ENCODE peak calls at places on chromosomes 6 and 20, in five cellular contexts. H, S, X, W and L are unnamed samples.

GRCh38 chr20:49948809-49949507 is 12.8 kb downstream of the RNF114 start:
- DNase-seq in H (peak), S (no peak), X (peak), W (peak), L (peak)

GRCh38 chr6:155762649-155763048 is 307.0 kb upstream of the NOX3 start:
- DNase-seq in H (no peak), S (no peak), X (no peak), W (no peak), L (no peak)

GRCh38 chr6:107786709-107787588 is 37.2 kb downstream of the SCML4 start:
- DNase-seq in H (no peak), S (no peak), X (no peak), W (no peak), L (no peak)

GRCh38 chr6:31112478-31112877 is at the start of gene C6orf15:
- DNase-seq in H (no peak), S (no peak), X (no peak), W (no peak), L (no peak)

GRCh38 chr6:120357447-120357846 is 976.8 kb downstream of the TBC1D32 start:
- DNase-seq in H (no peak), S (no peak), X (no peak), W (no peak), L (no peak)

GRCh38 chr6:129493396-129493902 is 216.5 kb downstream of the ARHGAP18 start:
- DNase-seq in H (peak), S (no peak), X (peak), W (peak), L (no peak)

GRCh38 chr20:51788822-51789221 is 13.5 kb downstream of the SALL4 start:
- DNase-seq in H (no peak), S (no peak), X (no peak), W (no peak), L (no peak)

GRCh38 chr6:108365488-108365887 is 70.6 kb downstream of the AFG1L start:
- DNase-seq in H (no peak), S (no peak), X (no peak), W (peak), L (no peak)

GRCh38 chr20:35823937-35824336 is 52.1 kb downstream of the PHF20 start:
- DNase-seq in H (peak), S (no peak), X (no peak), W (no peak), L (no peak)

GRCh38 chr20:47843886-47844567 is 58.7 kb upstream of the SULF2 start:
- DNase-seq in H (no peak), S (no peak), X (no peak), W (no peak), L (no peak)

GRCh38 chr20:51930775-51931174 is 128.5 kb upstream of the SALL4 start:
- DNase-seq in H (peak), S (no peak), X (peak), W (peak), L (peak)

GRCh38 chr20:48180039-48180438 is 394.8 kb upstream of the SULF2 start:
- DNase-seq in H (peak), S (no peak), X (peak), W (no peak), L (no peak)

GRCh38 chr6:168192195-168192900 is 113.3 kb upstream of the FRMD1 start:
- DNase-seq in H (no peak), S (no peak), X (no peak), W (no peak), L (no peak)

GRCh38 chr6:101236709-101237108 is 156.8 kb upstream of the GRIK2 start:
- DNase-seq in H (no peak), S (no peak), X (no peak), W (no peak), L (no peak)

GRCh38 chr6:8494730-8495129 is 59.4 kb upstream of the SLC35B3 start:
- DNase-seq in H (no peak), S (no peak), X (no peak), W (no peak), L (no peak)
- H3K4me3 ChIP-seq in H (no peak), S (no peak), X (no peak), W (no peak), L (no peak)

GRCh38 chr20:57309544-57310115 is 20.0 kb upstream of the SPO11 start:
- DNase-seq in H (no peak), S (no peak), X (no peak), W (no peak), L (no peak)
- TF ChIP-seq CTCF in H (no peak), S (no peak), X (no peak), W (no peak), L (no peak)

DNA sequence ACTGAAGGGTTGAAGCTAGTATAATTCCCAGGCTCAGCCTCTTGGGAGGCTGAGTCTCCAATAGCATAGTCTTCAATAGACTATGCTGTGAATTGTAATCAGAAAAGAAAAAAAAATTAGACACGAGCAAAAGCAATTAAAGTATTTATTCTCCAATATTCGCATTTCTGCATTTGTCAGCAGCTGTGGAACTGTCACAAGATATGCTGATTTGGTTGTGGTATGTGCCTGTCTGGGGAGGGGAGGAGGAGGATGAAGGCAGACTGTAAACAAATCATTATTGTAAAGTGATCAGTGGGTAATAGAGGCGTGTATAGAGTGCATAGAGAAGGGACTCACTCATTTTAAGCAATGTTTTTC is 10.1 kb upstream of the BICRAL start:
- DNase-seq in H (no peak), S (no peak), X (no peak), W (no peak), L (no peak)
- H3K4me3 ChIP-seq in H (no peak), S (no peak), X (no peak), W (no peak), L (no peak)

DNA sequence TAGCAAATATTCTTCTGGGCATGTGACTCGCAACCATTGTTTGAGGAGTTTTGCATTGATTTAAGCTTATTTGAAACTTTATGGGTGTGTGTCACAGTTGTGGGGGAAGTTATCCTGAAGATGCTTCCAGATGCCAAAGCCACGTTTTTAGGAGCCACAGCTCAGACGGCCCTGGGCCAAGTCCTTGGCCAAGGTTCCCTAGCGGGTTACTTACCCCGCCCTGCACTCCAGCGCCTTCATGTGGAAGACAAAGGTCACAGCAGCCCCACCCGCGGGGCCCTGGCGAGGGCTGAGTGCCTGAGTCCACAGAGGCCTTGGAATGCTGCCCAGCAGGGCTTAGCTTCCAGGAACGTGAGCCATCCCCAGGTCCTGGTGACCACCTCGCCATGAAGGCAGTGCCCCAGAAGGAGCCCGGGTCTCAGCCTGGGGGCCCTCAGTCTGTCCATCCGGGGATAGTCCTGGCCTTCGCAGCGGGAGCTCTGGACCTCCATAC is 308.3 kb downstream of the CDH4 start:
- DNase-seq in H (peak), S (no peak), X (no peak), W (peak), L (peak)
- TF ChIP-seq CTCF in H (peak), S (no peak), X (peak), W (peak), L (peak)

DNA sequence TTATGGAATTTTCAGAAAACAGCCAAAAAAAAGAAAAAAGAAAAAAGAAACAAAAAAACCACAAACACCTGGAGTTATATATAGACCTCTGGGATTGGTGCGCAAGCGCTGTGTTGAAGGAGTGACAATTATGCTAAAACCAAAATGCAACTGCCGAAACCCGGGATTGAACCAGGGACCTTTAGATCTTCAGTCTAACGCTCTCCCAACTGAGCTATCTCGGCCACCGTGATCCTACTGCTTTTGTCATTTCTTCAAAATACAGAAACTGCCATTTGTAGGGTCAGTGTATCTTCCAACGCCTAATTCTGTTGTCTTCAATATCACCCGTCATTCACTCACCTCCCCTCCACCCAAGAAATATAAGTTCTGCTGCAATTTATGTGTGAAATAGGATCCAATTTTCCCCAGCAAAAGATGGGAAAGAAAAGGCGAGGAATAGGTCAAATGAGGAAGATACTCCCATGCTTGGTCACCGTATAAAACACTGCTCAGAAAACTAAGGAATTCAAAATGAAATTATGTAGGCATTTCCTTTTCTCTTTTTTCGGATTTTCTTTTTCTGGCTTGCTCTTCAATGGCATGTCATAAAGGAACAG is 116.0 kb downstream of the TRIM27 start:
- DNase-seq in H (peak), S (no peak), X (peak), W (peak), L (no peak)
- H3K4me3 ChIP-seq in H (peak), S (no peak), X (peak), W (peak), L (peak)

DNA sequence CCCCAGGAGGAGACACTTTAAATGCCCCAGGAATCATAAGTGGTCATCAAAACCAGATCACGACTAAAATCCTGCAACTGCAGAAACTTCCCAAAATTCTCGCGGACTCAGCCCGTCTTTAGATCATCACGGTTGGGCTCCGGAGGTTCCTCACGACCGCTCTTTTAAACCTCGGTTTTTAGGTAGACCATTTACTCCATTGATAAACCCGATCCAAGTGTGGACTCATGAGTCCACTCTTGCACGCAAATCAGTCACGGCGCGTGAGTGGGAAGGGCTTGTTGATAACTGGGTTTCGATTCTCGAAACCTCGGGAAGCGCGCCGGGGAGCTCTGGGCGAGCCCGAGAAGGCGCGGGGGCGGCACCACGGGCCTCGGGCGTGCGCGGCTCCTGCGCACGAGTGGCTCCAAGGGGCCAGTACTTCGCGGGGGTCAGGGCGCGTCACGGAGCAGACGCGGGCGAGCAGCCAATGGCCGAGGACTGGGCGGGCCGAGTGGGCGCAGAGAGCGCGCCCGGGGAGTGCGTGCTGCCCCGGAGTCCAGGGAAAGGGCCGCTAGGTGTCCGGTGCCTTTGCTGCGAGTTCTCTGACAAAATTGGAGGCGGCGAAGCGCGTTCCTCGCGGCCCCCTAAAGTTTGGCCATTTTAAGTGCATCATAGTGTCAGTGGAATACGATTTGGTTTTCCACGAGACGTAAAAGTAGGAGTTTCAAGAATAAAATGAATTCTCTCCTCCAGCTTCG is 658 bp upstream of the TENT5A start:
- DNase-seq in H (peak), S (peak), X (peak), W (peak), L (peak)
- TF ChIP-seq CTCF in H (peak), S (no peak), X (peak), W (peak), L (peak)

GRCh38 chr20:23148721-23149570 is 62.8 kb upstream of the CD93 start:
- DNase-seq in H (no peak), S (no peak), X (no peak), W (no peak), L (no peak)

GRCh38 chr20:23146857-23147256 is 60.7 kb upstream of the CD93 start:
- DNase-seq in H (no peak), S (no peak), X (no peak), W (no peak), L (no peak)

GRCh38 chr20:23149623-23150279 is 63.6 kb upstream of the CD93 start:
- DNase-seq in H (no peak), S (no peak), X (no peak), W (no peak), L (no peak)

GRCh38 chr20:23147647-23147963 is 61.5 kb upstream of the CD93 start:
- DNase-seq in H (no peak), S (no peak), X (no peak), W (no peak), L (no peak)

DNA sequence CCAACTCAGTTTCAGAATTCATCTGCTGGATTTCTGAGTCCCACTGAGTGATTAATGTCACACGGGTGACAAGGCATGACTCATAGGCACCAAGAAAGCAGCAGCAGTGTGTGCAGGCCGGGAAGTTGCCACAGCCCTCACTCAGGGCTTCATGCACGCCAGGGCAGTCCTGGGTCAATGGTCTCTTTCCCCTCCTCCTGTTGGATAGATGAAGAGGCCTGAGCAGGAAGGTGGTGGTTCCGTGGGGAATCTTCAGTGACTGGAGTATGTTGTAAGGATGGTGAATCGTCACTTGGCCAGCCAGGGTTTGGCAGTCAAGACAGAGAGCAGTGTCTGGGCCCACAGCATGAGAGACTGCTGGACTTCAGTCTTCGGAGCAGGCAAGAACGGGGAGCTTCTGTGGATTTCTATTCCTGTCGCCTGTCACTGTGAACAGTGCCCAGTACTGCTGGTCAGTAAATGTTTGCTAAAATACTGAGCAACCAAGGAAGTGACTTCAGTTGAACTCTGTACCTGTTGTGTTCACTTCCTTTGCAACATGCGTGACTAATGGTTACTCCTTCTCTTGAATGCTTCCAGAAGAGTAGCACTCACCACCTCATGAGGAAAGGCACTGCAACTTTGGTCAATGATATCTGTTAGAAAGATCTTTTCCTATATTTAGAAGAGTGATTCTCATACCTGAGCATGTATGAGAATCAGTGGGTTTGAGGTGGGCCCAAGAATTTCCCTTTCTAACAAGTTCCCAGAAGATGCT is 62.0 kb upstream of the CD93 start:
- DNase-seq in H (peak), S (peak), X (peak), W (peak), L (peak)
- H3K4me3 ChIP-seq in H (no peak), S (no peak), X (no peak), W (no peak), L (no peak)

GRCh38 chr6:71531841-71532240 is 243.2 kb downstream of the OGFRL1 start:
- DNase-seq in H (no peak), S (no peak), X (no peak), W (no peak), L (no peak)

GRCh38 chr6:71537717-71538116 is 249.1 kb downstream of the OGFRL1 start:
- DNase-seq in H (peak), S (no peak), X (no peak), W (peak), L (peak)

GRCh38 chr6:71534916-71535315 is 246.3 kb downstream of the OGFRL1 start:
- DNase-seq in H (no peak), S (no peak), X (no peak), W (no peak), L (no peak)

GRCh38 chr6:71531006-71531405 is 242.4 kb downstream of the OGFRL1 start:
- DNase-seq in H (no peak), S (no peak), X (no peak), W (peak), L (peak)

GRCh38 chr6:71533939-71534379 is 245.3 kb downstream of the OGFRL1 start:
- DNase-seq in H (peak), S (no peak), X (no peak), W (peak), L (no peak)
- TF ChIP-seq CTCF in H (peak), S (peak), X (peak), W (peak), L (peak)